ENCODE peak calls at places on chromosomes 4 and X, in nine cellular contexts. G is ovary, B is body of pancreas, N is A549, L is upper lobe of left lung, F is breast epithelium, O is stomach, W is uterus, E is endothelial cell of umbilical vein. D is an unnamed sample.

GRCh38 chr4:126661194-126661593 is 971.6 kb upstream of the INTU start:
- DNase-seq in B (no peak), W (no peak), G (no peak), L (no peak), E (no peak), N (no peak), O (no peak), F (no peak), D (no peak)

GRCh38 chrX:32530802-32531403 is 680.4 kb downstream of the DMD start:
- DNase-seq in O (no peak), B (peak), E (peak), L (no peak), F (no peak), W (peak), G (peak), N (no peak), D (no peak)

GRCh38 chrX:27236681-27237080 is 226.5 kb downstream of the PPP4R3C start:
- DNase-seq in E (no peak), O (no peak), F (no peak), G (no peak), L (no peak), B (no peak), N (no peak), W (no peak), D (no peak)

GRCh38 chrX:13476384-13476783 is 93.0 kb upstream of the EGFL6 start:
- DNase-seq in L (no peak), E (no peak), O (no peak), F (no peak), G (no peak), N (no peak), B (no peak), W (no peak), D (no peak)

GRCh38 chrX:71615056-71615455 is 3.3 kb downstream of the CXCR3 start:
- DNase-seq in L (no peak), E (no peak), O (no peak), N (no peak), F (no peak), B (no peak), G (no peak), W (no peak), D (no peak)

GRCh38 chr4:156977435-156978160 is 6.0 kb upstream of the PDGFC start:
- DNase-seq in L (no peak), W (no peak), F (no peak), N (no peak), B (no peak), G (no peak), E (no peak), O (no peak), D (no peak)

GRCh38 chrX:129523076-129524055 is at the start of gene SMARCA1:
- DNase-seq in B (peak), W (peak), F (peak), O (peak), G (peak), L (peak), N (peak), E (peak), D (peak)

GRCh38 chr4:10811992-10812391 is 127.4 kb upstream of the CLNK start:
- DNase-seq in F (no peak), O (no peak), B (no peak), L (no peak), G (no peak), E (no peak), W (no peak), N (no peak), D (no peak)

GRCh38 chrX:40146471-40147398 is 49.0 kb upstream of the BCOR start:
- DNase-seq in G (peak), N (no peak), W (peak), F (no peak), E (no peak), L (peak), B (peak), O (no peak), D (no peak)

GRCh38 chr4:111512081-111512774 is 633.0 kb upstream of the FAM241A start:
- DNase-seq in E (peak), N (peak), W (no peak), F (no peak), O (no peak), G (no peak), B (no peak), L (no peak), D (no peak)

GRCh38 chrX:154363706-154364439 is 10.6 kb downstream of the FLNA start:
- DNase-seq in O (no peak), B (no peak), F (no peak), N (no peak), G (no peak), L (no peak), W (no peak), E (no peak), D (no peak)

GRCh38 chr4:3145251-3145908 is 70.9 kb downstream of the HTT start:
- DNase-seq in W (no peak), B (no peak), N (no peak), G (no peak), L (no peak), O (no peak), E (peak), F (no peak), D (no peak)

GRCh38 chr4:112704991-112705845 is 68.3 kb downstream of the LARP7 start:
- DNase-seq in E (peak), W (peak), L (peak), F (peak), B (peak), O (peak), N (peak), G (peak), D (peak)

GRCh38 chr4:126784966-126785580 is 847.7 kb upstream of the INTU start:
- DNase-seq in B (no peak), O (no peak), E (no peak), N (no peak), G (no peak), W (no peak), L (no peak), F (no peak), D (no peak)

GRCh38 chr4:21476753-21477152 is 471.8 kb downstream of the KCNIP4 start:
- DNase-seq in O (no peak), G (no peak), W (no peak), B (no peak), E (peak), L (no peak), F (no peak), N (no peak), D (no peak)

GRCh38 chr4:52837716-52838558 is 24.2 kb upstream of the RASL11B start:
- DNase-seq in G (no peak), F (no peak), W (no peak), L (no peak), N (no peak), E (no peak), B (peak), O (no peak), D (no peak)

GRCh38 chrX:13377537-13377936 is 57.7 kb upstream of the ATXN3L start:
- DNase-seq in L (no peak), B (no peak), G (peak), N (no peak), E (no peak), W (peak), F (no peak), O (no peak), D (no peak)

GRCh38 chrX:22097295-22097694 is 65.2 kb downstream of the PHEX start:
- DNase-seq in B (no peak), G (no peak), F (no peak), L (no peak), N (no peak), E (peak), W (peak), O (no peak), D (no peak)

GRCh38 chr4:134024251-134024650 is 177.3 kb downstream of the PABPC4L start:
- DNase-seq in B (no peak), G (no peak), W (no peak), O (no peak), F (no peak), L (no peak), E (peak), N (no peak), D (no peak)

GRCh38 chr4:163523791-163524365 is 29.4 kb downstream of the TMA16 start:
- DNase-seq in B (no peak), N (no peak), W (no peak), L (no peak), F (no peak), G (no peak), E (no peak), O (no peak), D (no peak)

DNA sequence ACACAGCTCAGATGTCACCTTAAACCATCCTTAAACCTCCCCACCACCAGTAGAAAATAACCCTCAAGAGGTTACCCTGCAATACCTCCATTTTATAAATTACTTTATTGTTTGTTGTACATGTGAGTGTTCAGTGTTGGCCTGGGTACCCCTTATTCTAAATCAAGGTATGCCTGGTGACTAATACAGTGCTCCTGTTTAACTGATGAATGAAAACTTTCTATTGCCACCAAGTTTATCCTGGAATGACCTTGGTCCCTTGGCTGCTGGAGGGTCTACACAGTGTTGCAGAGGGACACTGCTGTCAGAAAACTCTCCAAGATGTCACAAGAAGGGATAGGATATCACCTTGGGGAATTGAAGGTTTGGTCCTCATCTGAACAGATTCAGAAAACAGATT is 7.3 kb upstream of the TXLNG start:
- DNase-seq in O (no peak), B (no peak), G (no peak), N (no peak), E (no peak), F (no peak), L (no peak), W (no peak), D (no peak)
- TF ChIP-seq POLR2A in O (no peak), B (no peak), G (no peak), N (no peak), E (no peak), F (no peak), L (no peak), W (no peak), D (no peak)

DNA sequence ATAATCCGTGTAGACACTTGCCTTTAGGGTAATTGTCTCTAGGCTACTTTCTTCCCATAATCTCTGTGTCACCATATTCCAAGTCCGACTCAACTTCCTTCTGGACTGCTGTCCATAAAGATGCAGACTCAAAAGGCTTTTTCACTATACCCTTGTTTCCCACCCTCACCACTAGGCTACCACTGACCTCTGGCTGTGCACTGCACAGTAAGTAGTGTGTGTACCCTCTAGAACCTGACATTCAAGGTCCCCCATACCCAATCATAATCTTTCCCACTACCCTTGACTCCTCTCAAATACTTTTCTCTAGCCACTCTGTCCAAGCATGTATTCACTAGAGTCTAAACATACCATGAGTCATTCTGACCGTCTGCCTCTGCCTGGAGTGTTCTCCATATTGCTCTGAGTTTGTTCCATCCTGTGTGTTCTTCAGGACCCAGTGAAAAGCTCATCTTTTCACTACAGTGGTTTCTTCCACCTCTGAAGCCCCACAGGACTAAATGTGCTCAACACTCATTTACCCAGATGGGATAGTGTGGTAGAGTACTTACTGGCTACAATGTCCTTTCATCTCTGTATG is 17.3 kb downstream of the JADE3 start:
- DNase-seq in W (no peak), E (peak), G (no peak), B (no peak), L (no peak), O (no peak), F (no peak), N (no peak), D (no peak)
- H3K27ac ChIP-seq in W (no peak), E (peak), G (no peak), B (no peak), L (no peak), O (no peak), F (no peak), N (peak), D (no peak)

DNA sequence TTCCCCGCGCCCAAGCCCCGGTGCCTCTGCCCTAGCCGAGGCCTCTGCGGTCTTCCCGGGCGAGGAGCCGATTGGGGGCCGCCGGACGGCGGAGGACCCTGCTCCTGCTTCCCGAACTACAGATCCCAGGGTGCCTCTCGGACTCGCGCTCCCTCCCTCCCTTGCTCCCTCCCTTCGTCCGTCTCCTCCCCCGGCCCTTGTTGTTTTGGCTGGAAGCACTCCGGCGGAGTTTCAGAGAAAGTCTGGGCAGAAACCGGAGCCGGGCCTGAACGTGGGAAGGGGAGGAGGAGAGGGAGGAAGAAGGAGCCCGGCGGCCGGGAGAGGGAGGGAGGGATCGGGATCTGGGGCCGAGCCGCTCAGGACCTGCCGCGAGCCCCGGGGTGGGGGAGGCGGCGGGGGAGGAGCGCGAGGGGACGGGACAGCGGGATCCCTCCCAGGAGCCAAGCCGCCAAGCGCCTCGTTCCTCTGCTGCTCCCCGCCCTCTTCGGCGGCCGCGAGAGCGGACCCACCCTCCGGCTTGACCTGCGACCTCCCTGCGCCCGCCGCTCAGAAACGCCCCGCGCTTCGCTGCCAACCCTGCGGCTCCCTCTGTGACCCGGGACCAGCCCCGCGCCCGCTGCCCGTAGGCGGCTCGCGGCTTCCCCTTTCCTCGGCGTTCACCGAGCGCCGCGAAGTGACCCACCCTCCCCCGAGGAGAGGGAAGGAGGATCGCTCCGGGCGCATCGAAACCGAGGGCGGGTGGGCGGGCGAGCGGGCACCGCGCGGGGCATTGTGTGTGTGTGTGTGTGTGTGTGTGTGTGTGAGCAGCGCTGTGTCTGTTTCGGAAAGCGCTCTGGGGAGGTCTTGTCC is 473 bp upstream of the GAB1 start:
- DNase-seq in W (peak), N (peak), B (peak), O (peak), F (peak), L (peak), E (peak), G (peak), D (peak)
- TF ChIP-seq POLR2A in W (peak), N (peak), B (peak), O (no peak), F (no peak), L (no peak), E (no peak), G (peak), D (peak)

GRCh38 chr4:83454626-83455025 is 997 bp downstream of the HELQ start:
- DNase-seq in E (no peak), N (no peak), W (no peak), O (no peak), L (no peak), B (no peak), F (no peak), G (no peak), D (no peak)
- H3K27ac ChIP-seq in E (peak), N (peak), W (peak), O (peak), L (peak), B (peak), F (peak), G (peak), D (peak)

DNA sequence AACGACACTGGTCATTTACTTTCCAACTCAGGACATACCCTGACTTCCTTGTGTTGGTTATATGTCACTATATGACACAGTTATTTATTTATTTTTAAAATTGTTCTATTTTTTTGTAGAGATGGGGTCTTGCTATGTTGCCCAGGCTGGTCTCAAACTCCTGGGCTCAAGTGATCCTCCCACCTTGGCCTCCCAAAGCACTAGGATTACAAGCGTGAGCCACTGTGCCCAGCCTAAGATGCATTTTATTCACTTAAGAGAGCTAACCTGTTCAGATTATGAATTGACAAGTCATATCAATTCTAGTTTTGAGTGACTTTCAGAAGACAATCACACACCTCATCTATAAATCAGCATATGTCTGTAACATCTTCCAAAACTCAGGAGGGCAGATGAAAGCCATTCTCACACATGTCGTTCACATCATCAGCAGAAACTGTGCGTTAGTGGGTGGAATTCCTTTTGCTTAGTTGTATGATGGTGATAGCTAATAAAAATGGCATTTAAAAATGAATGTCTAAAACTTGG is 9.4 kb upstream of the RHOH start:
- DNase-seq in O (no peak), B (no peak), W (no peak), F (no peak), N (no peak), E (no peak), G (no peak), L (no peak), D (no peak)
- TF ChIP-seq POLR2A in O (no peak), B (no peak), W (no peak), F (no peak), N (no peak), E (no peak), G (no peak), L (no peak), D (no peak)

GRCh38 chr4:7803371-7803770 is 136.3 kb downstream of the AFAP1 start:
- DNase-seq in O (no peak), W (no peak), L (no peak), F (no peak), G (no peak), B (no peak), E (no peak), N (no peak), D (peak)
- H3K27ac ChIP-seq in O (peak), W (no peak), L (no peak), F (no peak), G (no peak), B (no peak), E (peak), N (peak), D (no peak)

GRCh38 chrX:41447897-41448296 is 754 bp downstream of the NYX start:
- DNase-seq in G (no peak), W (no peak), E (no peak), L (no peak), N (no peak), F (no peak), B (no peak), O (no peak), D (no peak)

GRCh38 chrX:41445171-41445570 is 2.0 kb upstream of the NYX start:
- DNase-seq in W (no peak), B (no peak), F (no peak), E (no peak), G (no peak), O (no peak), N (no peak), L (no peak), D (no peak)

GRCh38 chrX:41442824-41443560 is 4.2 kb upstream of the NYX start:
- DNase-seq in N (no peak), G (no peak), L (no peak), B (no peak), W (no peak), F (no peak), E (no peak), O (no peak), D (no peak)

GRCh38 chrX:41445781-41446358 is 1.3 kb upstream of the NYX start:
- DNase-seq in O (no peak), F (no peak), W (no peak), L (no peak), G (no peak), B (peak), N (no peak), E (no peak), D (no peak)

GRCh38 chrX:41441934-41442823 is 5.0 kb upstream of the NYX start:
- DNase-seq in G (peak), F (peak), W (peak), E (peak), B (peak), O (peak), L (peak), N (peak), D (peak)
- TF ChIP-seq POLR2A in G (no peak), F (no peak), W (no peak), E (no peak), B (peak), O (no peak), L (no peak), N (peak), D (no peak)

DNA sequence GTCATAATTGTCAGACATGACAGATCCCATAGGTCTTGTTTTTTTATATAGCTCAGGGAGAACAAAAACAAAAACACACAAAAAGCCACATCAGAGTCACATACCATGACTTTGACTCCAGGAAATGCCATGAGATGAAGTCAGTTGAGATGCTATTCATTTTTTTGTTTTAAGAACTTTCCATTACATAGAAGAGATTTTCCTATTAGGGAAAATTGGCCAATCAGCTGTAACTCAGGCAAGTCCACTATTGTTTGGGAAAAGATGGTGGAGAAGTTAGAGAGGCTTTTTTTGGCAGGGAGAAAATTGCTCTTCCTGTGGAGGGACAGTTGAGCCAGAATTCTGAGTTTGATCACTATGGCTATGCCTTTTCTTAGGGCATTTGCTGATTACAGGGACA is 72.6 kb downstream of the SMARCA5 start:
- DNase-seq in O (no peak), L (no peak), W (no peak), E (peak), B (no peak), G (no peak), F (no peak), N (no peak), D (no peak)
- H3K27ac ChIP-seq in O (no peak), L (no peak), W (no peak), E (peak), B (no peak), G (no peak), F (no peak), N (no peak), D (no peak)

D was measured in suprapubic skin.